ENCODE peak calls at places on chromosomes 7 and 10, in ten cellular contexts. U is GM23338, D is left ventricle myocardium inferior, Y is foreskin fibroblast, Z is glutamatergic neuron, G is tibial artery, A is epithelial cell of esophagus, B is nephron progenitor cell, S is heart left ventricle, W is kidney epithelial cell. V is an unnamed sample.

GRCh38 chr7:27519801-27520200 is 142.9 kb downstream of the HIBADH start:
- DNase-seq in G (no peak), U (no peak), S (no peak), W (no peak), Y (no peak), D (no peak), A (no peak), B (peak), Z (peak), V (no peak)

GRCh38 chr7:33814958-33815735 is 90.2 kb upstream of the BMPER start:
- DNase-seq in U (no peak), Z (peak), D (no peak), Y (no peak), G (peak), B (no peak), S (no peak), A (no peak), W (no peak), V (no peak)

GRCh38 chr10:128268015-128268722 is 141.9 kb upstream of the MKI67 start:
- DNase-seq in Y (no peak), B (peak), D (no peak), G (no peak), U (peak), W (no peak), A (no peak), S (no peak), Z (peak), V (no peak)

GRCh38 chr10:97494863-97495506 is 3.2 kb downstream of the MMS19 start:
- DNase-seq in D (no peak), U (peak), G (no peak), S (no peak), B (no peak), W (no peak), Z (no peak), Y (no peak), A (peak), V (no peak)

GRCh38 chr7:24981544-24981951 is 1.6 kb upstream of the OSBPL3 start:
- DNase-seq in Y (peak), D (peak), B (peak), U (peak), S (peak), W (no peak), Z (peak), A (peak), G (peak), V (peak)

GRCh38 chr7:503575-504111 is 16.0 kb downstream of the PDGFA start:
- DNase-seq in G (no peak), D (peak), Y (no peak), U (no peak), B (no peak), S (peak), A (no peak), W (peak), Z (peak), V (no peak)

GRCh38 chr7:153398789-153399553 is 639.4 kb downstream of the ACTR3B start:
- DNase-seq in Y (no peak), A (no peak), W (no peak), U (no peak), Z (no peak), B (no peak), D (no peak), S (no peak), G (no peak), V (no peak)

GRCh38 chr10:11018426-11018818 is 750 bp downstream of the CELF2 start:
- DNase-seq in D (peak), Y (peak), B (peak), Z (peak), S (peak), U (peak), A (no peak), W (no peak), G (no peak), V (no peak)

GRCh38 chr10:75825656-75826055 is 394.2 kb downstream of the LRMDA start:
- DNase-seq in A (no peak), U (no peak), W (no peak), Y (no peak), B (no peak), G (no peak), D (no peak), S (no peak), Z (no peak), V (no peak)

GRCh38 chr10:80669485-80669884 is 131.8 kb downstream of the SH2D4B start:
- DNase-seq in B (no peak), A (no peak), G (no peak), Z (no peak), U (no peak), Y (no peak), S (no peak), D (no peak), W (no peak), V (no peak)

GRCh38 chr10:103232772-103233488 is 12.8 kb upstream of the RPEL1 start:
- DNase-seq in Y (peak), A (peak), W (no peak), U (peak), B (no peak), S (no peak), G (no peak), Z (no peak), D (no peak), V (no peak)

GRCh38 chr10:103241262-103242011 is 4.2 kb upstream of the RPEL1 start:
- DNase-seq in W (peak), D (no peak), A (peak), S (peak), B (no peak), G (peak), Z (no peak), Y (peak), U (peak), V (no peak)

GRCh38 chr10:103235775-103236174 is 9.9 kb upstream of the RPEL1 start:
- DNase-seq in S (no peak), G (no peak), A (no peak), Y (no peak), D (no peak), B (no peak), Z (no peak), W (no peak), U (no peak), V (no peak)

GRCh38 chr10:103238506-103239252 is 7.0 kb upstream of the RPEL1 start:
- DNase-seq in B (no peak), Y (peak), A (peak), Z (no peak), U (peak), G (peak), W (no peak), D (no peak), S (no peak), V (no peak)
- TF ChIP-seq CTCF in B (no peak), Y (peak), A (peak), Z (no peak), U (peak), G (peak), W (peak), D (peak), S (peak), V (no peak)

DNA sequence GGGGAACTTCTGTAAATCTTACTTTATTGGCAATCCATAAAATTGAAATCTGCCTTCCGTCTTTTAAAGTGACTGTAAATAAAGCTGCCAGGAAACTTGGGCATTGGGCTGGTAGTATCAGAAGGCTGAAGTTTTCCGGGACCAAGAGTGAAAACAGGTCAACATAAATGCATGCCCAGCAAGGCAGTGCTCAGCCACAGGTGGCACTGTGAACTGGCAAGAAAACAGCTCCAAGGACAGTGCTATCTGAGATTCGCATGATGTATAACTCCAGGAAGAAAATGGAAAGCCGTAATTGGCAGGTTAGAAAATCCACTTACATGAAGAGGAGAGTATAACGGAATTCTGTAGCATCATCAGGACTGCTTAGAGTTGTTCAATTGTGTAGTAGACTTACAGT is 1.9 kb upstream of the INSYN2A start:
- DNase-seq in A (no peak), S (no peak), U (no peak), G (no peak), Y (no peak), Z (no peak), W (no peak), D (no peak), B (no peak), V (no peak)
- TF ChIP-seq CTCF in A (peak), S (no peak), U (peak), G (no peak), Y (no peak), Z (no peak), W (peak), D (peak), B (no peak), V (no peak)

GRCh38 chr10:49410365-49411074 is 14.6 kb upstream of the DRGX start:
- DNase-seq in U (no peak), G (no peak), D (peak), A (no peak), Y (no peak), B (no peak), S (peak), Z (no peak), W (no peak), V (no peak)

GRCh38 chr10:49407552-49408137 is 11.8 kb upstream of the DRGX start:
- DNase-seq in B (peak), Y (peak), Z (peak), D (peak), A (peak), W (peak), S (peak), U (peak), G (peak), V (peak)

GRCh38 chr10:49412571-49412970 is 16.7 kb upstream of the DRGX start:
- DNase-seq in U (no peak), A (no peak), B (no peak), D (no peak), W (no peak), Y (no peak), S (no peak), G (no peak), Z (no peak), V (no peak)

GRCh38 chr10:49408437-49409306 is 12.8 kb upstream of the DRGX start:
- DNase-seq in B (no peak), W (no peak), D (no peak), S (no peak), Y (no peak), U (peak), Z (no peak), G (no peak), A (no peak), V (no peak)

GRCh38 chr10:49409755-49410154 is 13.9 kb upstream of the DRGX start:
- DNase-seq in Y (no peak), B (no peak), G (no peak), S (no peak), D (no peak), W (no peak), U (no peak), A (no peak), Z (no peak), V (no peak)
- TF ChIP-seq CTCF in Y (no peak), B (no peak), G (no peak), S (no peak), D (no peak), W (no peak), U (no peak), A (peak), Z (no peak), V (no peak)

GRCh38 chr10:123153486-123154091 is 613 bp upstream of the BUB3 start:
- DNase-seq in A (no peak), Z (no peak), B (no peak), Y (no peak), W (no peak), U (no peak), G (no peak), D (no peak), S (no peak), V (no peak)

GRCh38 chr10:123149162-123149567 is 1.2 kb downstream of the HMX2 start:
- DNase-seq in W (no peak), B (no peak), Y (no peak), U (no peak), G (no peak), D (no peak), Z (peak), S (no peak), A (no peak), V (no peak)

GRCh38 chr10:123149568-123150228 is 1.8 kb downstream of the HMX2 start:
- DNase-seq in B (peak), Z (peak), U (peak), D (no peak), Y (peak), G (no peak), A (peak), W (no peak), S (no peak), V (peak)

GRCh38 chr10:123150229-123150985 is 2.5 kb downstream of the HMX2 start:
- DNase-seq in Y (no peak), A (no peak), U (no peak), G (no peak), Z (no peak), S (no peak), D (no peak), W (no peak), B (no peak), V (peak)

GRCh38 chr10:123150986-123151738 is 3.0 kb upstream of the BUB3 start:
- DNase-seq in G (no peak), Z (peak), S (no peak), Y (peak), A (peak), D (no peak), U (peak), W (no peak), B (peak), V (peak)
- TF ChIP-seq CTCF in G (no peak), Z (no peak), S (no peak), Y (no peak), A (no peak), D (no peak), U (no peak), W (no peak), B (no peak), V (no peak)

DNA sequence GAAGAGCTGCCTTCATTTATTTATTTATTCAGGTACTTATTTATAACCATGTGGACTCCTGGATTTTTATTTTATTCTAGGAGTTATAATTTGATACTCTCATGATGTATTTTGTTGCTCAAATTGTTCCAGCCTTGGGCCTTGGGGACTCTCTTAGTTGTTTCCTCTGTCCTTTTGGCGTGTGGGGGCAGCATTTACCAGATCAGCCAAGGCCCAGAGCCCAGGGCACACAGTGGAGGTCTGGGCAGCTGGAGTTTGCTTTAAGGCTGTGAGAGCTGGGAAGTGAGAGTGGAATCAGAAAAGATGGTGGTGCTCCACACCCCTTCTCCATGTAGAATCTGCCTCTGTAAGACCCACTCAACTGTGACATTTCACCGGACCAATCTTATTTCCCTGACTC is 398.9 kb downstream of the RPS24 start:
- DNase-seq in Z (no peak), G (peak), W (no peak), A (no peak), U (no peak), B (no peak), Y (no peak), S (no peak), D (no peak), V (no peak)
- TF ChIP-seq CTCF in Z (no peak), G (no peak), W (no peak), A (no peak), U (no peak), B (no peak), Y (peak), S (peak), D (peak), V (no peak)

V was measured in GM20000.